ENCODE peak calls at places on chromosomes 12 and 14, in eight cellular contexts. O is HepG2, B is stomach, F is mammary epithelial cell, Y is psoas muscle, Z is pancreas, X is esophagus squamous epithelium, V is A549. W is an unnamed sample. For H3K4me1, the result is how much of the 10 kb centered on the place peaks cover.

GRCh38 chr12:109113661-109114321 is 2.6 kb upstream of the ACACB start:
- DNase-seq in F (no peak), V (no peak), X (no peak), O (peak), Z (no peak), Y (no peak), B (no peak), W (no peak)

GRCh38 chr12:27571463-27571862 is 47.5 kb downstream of the PPFIBP1 start:
- DNase-seq in F (peak), O (no peak), B (no peak), Y (no peak), Z (no peak), X (no peak), V (no peak), W (no peak)

GRCh38 chr12:27243804-27244679 is at the start of gene STK38L:
- DNase-seq in V (peak), X (peak), Y (peak), F (peak), Z (peak), B (peak), O (peak), W (peak)

GRCh38 chr12:102480401-102480800 is at the start of gene IGF1:
- DNase-seq in O (no peak), B (no peak), Y (no peak), Z (no peak), F (no peak), X (no peak), V (no peak), W (no peak)

GRCh38 chr12:57476162-57476992 is 3.3 kb downstream of the ARHGAP9 start:
- DNase-seq in X (no peak), B (peak), O (no peak), F (no peak), Y (no peak), V (no peak), Z (no peak), W (no peak)

GRCh38 chr12:12327802-12328201 is 22.2 kb downstream of the MANSC1 start:
- DNase-seq in O (peak), B (no peak), V (peak), Y (no peak), F (peak), X (no peak), Z (no peak), W (no peak)

GRCh38 chr14:89617471-89618291 is 200.6 kb upstream of the FOXN3 start:
- DNase-seq in F (no peak), B (peak), V (no peak), Y (peak), X (no peak), O (peak), Z (no peak), W (peak)

GRCh38 chr12:94832780-94833760 is 170.4 kb downstream of the NDUFA12 start:
- DNase-seq in O (no peak), F (no peak), Y (no peak), Z (no peak), V (no peak), B (no peak), X (no peak), W (no peak)

GRCh38 chr12:27077586-27077985 is 4.8 kb downstream of the C12orf71 start:
- DNase-seq in V (no peak), F (peak), B (no peak), Z (no peak), X (no peak), Y (no peak), O (no peak), W (no peak)

GRCh38 chr12:93970892-93971688 is 177.3 kb upstream of the PLXNC1 start:
- DNase-seq in Z (no peak), O (no peak), F (no peak), B (no peak), X (no peak), Y (no peak), V (peak), W (no peak)

GRCh38 chr12:100128509-100128908 is 14.2 kb downstream of the BLTP3B start:
- DNase-seq in Z (no peak), B (no peak), X (no peak), O (peak), Y (peak), F (peak), V (peak), W (peak)

GRCh38 chr12:102833687-102834435 is 83.2 kb downstream of the PAH start:
- DNase-seq in Z (no peak), X (no peak), O (no peak), V (peak), B (no peak), Y (no peak), F (no peak), W (no peak)

GRCh38 chr12:14893471-14894250 is 8.0 kb upstream of the MGP start:
- DNase-seq in B (no peak), Y (no peak), O (no peak), V (no peak), X (no peak), Z (no peak), F (no peak), W (no peak)

GRCh38 chr14:46325157-46325556 is 326.4 kb downstream of the RPL10L start:
- DNase-seq in X (no peak), Y (no peak), B (no peak), Z (peak), F (no peak), O (no peak), V (no peak), W (no peak)

GRCh38 chr12:62813031-62813829 is 121.7 kb downstream of the PPM1H start:
- DNase-seq in Z (no peak), O (no peak), X (no peak), Y (peak), F (peak), B (peak), V (peak), W (peak)

GRCh38 chr14:88245321-88245720 is 77.7 kb downstream of the KCNK10 start:
- DNase-seq in Z (no peak), Y (no peak), V (no peak), F (no peak), X (no peak), B (no peak), O (no peak), W (no peak)

GRCh38 chr12:69896653-69897381 is 71.8 kb downstream of the MYRFL start:
- DNase-seq in Z (no peak), O (no peak), F (no peak), Y (no peak), B (no peak), X (no peak), V (no peak), W (no peak)

GRCh38 chr14:101047326-101047725 is 143.8 kb upstream of the RTL1 start:
- DNase-seq in V (no peak), Z (peak), O (no peak), F (no peak), X (no peak), Y (peak), B (no peak), W (no peak)

GRCh38 chr14:103847954-103848719 is 762 bp upstream of the PPP1R13B start:
- DNase-seq in Z (peak), F (no peak), X (no peak), O (peak), B (no peak), V (no peak), Y (peak), W (peak)

GRCh38 chr12:124559182-124560017 is 8.0 kb downstream of the NCOR2 start:
- DNase-seq in F (no peak), X (no peak), V (no peak), B (no peak), Y (no peak), O (no peak), Z (no peak), W (no peak)

GRCh38 chr12:124557518-124558223 is 9.7 kb downstream of the NCOR2 start:
- DNase-seq in F (no peak), X (no peak), Y (no peak), O (no peak), V (no peak), Z (peak), B (no peak), W (no peak)

GRCh38 chr12:124560519-124560918 is 6.9 kb downstream of the NCOR2 start:
- DNase-seq in O (no peak), F (no peak), V (no peak), B (no peak), X (no peak), Z (no peak), Y (no peak), W (no peak)

GRCh38 chr12:124556896-124557501 is 10.4 kb downstream of the NCOR2 start:
- DNase-seq in Y (no peak), X (no peak), V (no peak), Z (peak), O (no peak), B (peak), F (no peak), W (peak)

DNA sequence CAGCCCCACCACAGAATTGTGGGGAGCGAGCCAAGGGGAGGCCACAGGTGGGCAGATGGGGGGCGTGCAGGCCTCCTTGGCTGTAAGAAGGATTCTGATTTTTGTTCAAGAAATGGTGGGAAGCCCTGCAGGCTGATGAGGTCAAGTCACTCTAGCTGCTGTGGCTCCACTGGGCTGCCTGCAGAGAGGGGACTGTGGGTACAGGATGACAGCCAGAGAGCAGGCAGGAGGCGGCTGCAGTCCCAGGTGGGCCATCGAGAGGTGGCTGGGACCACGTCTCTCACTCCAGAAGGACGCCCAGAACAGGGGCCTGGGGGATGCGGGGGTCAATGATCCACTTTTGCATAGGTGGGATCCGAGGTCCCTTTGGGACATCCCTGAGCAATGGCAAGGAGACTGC is 9.1 kb downstream of the NCOR2 start:
- DNase-seq in O (no peak), V (no peak), X (no peak), F (no peak), Z (peak), Y (no peak), B (no peak), W (no peak)
- H3K4me1 ChIP-seq in O (under half), V (under half), X (half or more), F (under half), Z (under half), Y (half or more), B (half or more), W (half or more)

DNA sequence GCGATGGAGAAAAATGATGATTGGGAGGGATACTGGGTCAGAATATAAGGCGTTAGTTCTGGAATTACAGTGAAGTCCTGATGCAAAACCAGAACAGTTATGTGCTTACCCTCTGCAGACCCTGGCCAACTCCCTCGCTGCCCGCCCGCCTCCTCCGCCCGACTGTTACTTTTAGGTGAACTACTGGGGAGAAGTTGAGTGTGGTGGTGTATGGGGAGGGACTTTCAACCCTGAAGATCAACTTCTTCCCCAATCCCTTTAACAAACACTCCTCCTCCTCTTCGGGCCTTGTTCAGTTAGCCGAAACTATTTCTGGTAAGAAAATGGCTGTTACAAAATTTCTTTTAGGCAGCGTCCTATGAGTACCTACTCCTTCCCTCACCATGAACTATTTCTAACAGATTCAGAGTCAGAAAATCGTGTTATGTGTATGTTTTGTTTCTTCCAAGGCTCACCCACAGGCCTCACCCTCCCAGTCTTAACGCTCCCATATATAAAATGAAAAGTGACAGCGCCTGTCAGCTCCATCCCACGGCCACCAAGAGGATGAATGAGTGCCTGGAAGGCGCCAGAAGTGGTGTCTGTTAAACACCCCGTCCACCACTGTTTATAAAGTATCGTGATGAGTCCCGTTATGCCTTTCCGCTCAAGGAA is 1.3 kb downstream of the FBXO33 start:
- DNase-seq in B (no peak), F (peak), X (no peak), Y (no peak), O (peak), V (peak), Z (no peak), W (peak)
- H3K27ac ChIP-seq in B (peak), F (peak), X (peak), Y (peak), O (peak), V (peak), Z (peak), W (peak)

GRCh38 chr12:105053116-105053572 is 31.1 kb downstream of the ALDH1L2 start:
- DNase-seq in V (peak), Z (no peak), B (peak), O (peak), Y (peak), X (no peak), F (peak), W (peak)
- TF ChIP-seq CTCF in V (peak), Z (peak), B (peak), O (peak), Y (peak), X (peak), F (peak), W (peak)

GRCh38 chr12:123387508-123388217 is 3.7 kb downstream of the KMT5A start:
- DNase-seq in X (no peak), F (no peak), Y (no peak), B (no peak), O (no peak), V (no peak), Z (no peak), W (no peak)

GRCh38 chr12:123390415-123391093 is 6.6 kb downstream of the KMT5A start:
- DNase-seq in F (no peak), Z (no peak), B (no peak), O (no peak), X (no peak), Y (no peak), V (no peak), W (no peak)

GRCh38 chr12:123389560-123390351 is 5.8 kb downstream of the KMT5A start:
- DNase-seq in V (no peak), B (peak), F (peak), Y (peak), O (peak), Z (peak), X (no peak), W (peak)

GRCh38 chr12:123388948-123389559 is 5.1 kb downstream of the KMT5A start:
- DNase-seq in O (no peak), Y (peak), V (no peak), F (no peak), Z (no peak), B (no peak), X (no peak), W (no peak)

DNA sequence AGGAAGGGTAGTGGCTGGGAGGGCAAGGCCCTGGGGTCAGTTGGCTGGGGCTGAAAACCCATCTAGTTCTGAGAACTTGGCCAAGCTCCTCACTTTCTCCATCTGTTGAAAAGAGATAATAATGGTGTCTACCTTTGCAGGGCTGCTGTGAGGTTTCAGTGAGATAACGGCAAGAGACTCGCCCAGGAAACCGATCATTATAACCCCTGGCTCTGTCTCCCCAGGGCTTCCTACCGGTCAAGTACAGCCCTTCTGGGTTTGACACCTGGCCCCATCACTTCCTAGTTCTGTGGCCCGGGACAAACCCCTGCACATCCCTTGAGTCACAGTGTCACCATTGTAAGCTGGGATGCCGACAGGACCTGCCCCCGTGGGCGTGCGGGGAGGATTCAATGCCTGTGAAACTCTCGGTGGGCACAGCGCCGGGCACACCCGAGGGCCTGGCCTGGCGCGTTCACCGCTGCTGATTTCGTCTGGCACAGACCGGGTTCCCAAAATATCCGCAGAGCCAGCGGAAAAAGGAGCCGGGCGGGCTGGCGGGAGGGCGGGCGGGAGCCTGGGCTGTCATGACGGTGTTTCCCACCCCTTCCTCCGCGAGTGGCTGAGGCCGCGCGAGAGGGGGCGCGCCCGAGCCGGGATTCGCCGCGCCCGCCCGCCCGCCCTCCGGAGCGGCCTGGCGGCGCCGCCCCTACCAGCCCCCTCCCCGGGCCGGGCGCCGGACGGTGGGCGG is 4.5 kb downstream of the KMT5A start:
- DNase-seq in B (peak), Y (peak), V (peak), O (peak), Z (peak), X (no peak), F (peak), W (peak)
- H3K4me1 ChIP-seq in B (half or more), Y (under half), V (under half), O (under half), Z (under half), X (half or more), F (under half), W (under half)

W was measured in heart right ventricle.